ENCODE peak calls at places on chromosomes 16 and 17, in five cellular contexts. A is HCT116, X is heart left ventricle, F is testis, L is stomach. T is an unnamed sample.

GRCh38 chr17:55576237-55576998 is 65.2 kb upstream of the SMIM36 start:
- DNase-seq in A (peak; percentile 15), X (peak; percentile 46), F (no peak), L (no peak), T (no peak)

GRCh38 chr16:89696598-89697128 is 4.8 kb downstream of the SPATA2L start:
- DNase-seq in A (no peak), X (no peak), F (no peak), L (no peak), T (no peak)

GRCh38 chr16:87065781-87066694 is 251.2 kb downstream of the C16orf95 start:
- DNase-seq in A (no peak), X (no peak), F (no peak), L (no peak), T (no peak)

GRCh38 chr16:84406006-84406963 is 37.9 kb downstream of the ATP2C2 start:
- DNase-seq in A (no peak), X (no peak), F (peak; percentile 34), L (no peak), T (no peak)

GRCh38 chr16:82263456-82264159 is 93.6 kb upstream of the MPHOSPH6 start:
- DNase-seq in A (peak; percentile 53), X (peak; percentile 53), F (peak; percentile 68), L (peak; percentile 68), T (peak; percentile 22)

GRCh38 chr17:39094607-39095308 is 56.7 kb downstream of the PLXDC1 start:
- DNase-seq in A (no peak), X (no peak), F (no peak), L (no peak), T (no peak)

GRCh38 chr17:67469208-67469980 is 92.3 kb downstream of the PITPNC1 start:
- DNase-seq in A (no peak), X (no peak), F (peak; percentile 62), L (no peak), T (no peak)

GRCh38 chr17:1197379-1197778 is 17.6 kb upstream of the ABR start:
- DNase-seq in A (no peak), X (no peak), F (peak; percentile 65), L (no peak), T (no peak)

GRCh38 chr16:88905563-88905962 is 39.1 kb upstream of the PABPN1L start:
- DNase-seq in A (no peak), X (no peak), F (peak; percentile 63), L (no peak), T (no peak)

GRCh38 chr16:84976644-84977400 is 34.5 kb downstream of the ZDHHC7 start:
- DNase-seq in A (no peak), X (peak; percentile 59), F (no peak), L (peak; percentile 86), T (peak; percentile 53)

GRCh38 chr17:15651583-15652110 is 32.1 kb upstream of the FBXW10B start:
- DNase-seq in A (peak; percentile 95), X (peak; percentile 98), F (peak; percentile 97), L (peak; percentile 91), T (peak; percentile 97)

GRCh38 chr17:8476741-8477140 is 41.1 kb downstream of the NDEL1 start:
- DNase-seq in A (no peak), X (no peak), F (no peak), L (no peak), T (no peak)

GRCh38 chr17:8475820-8476219 is 40.1 kb downstream of the NDEL1 start:
- DNase-seq in A (no peak), X (no peak), F (no peak), L (no peak), T (no peak)

GRCh38 chr17:8479431-8479947 is 43.8 kb downstream of the NDEL1 start:
- DNase-seq in A (no peak), X (peak; percentile 43), F (peak; percentile 89), L (no peak), T (peak; percentile 58)

GRCh38 chr17:8480011-8480976 is 44.6 kb downstream of the NDEL1 start:
- DNase-seq in A (no peak), X (no peak), F (peak; percentile 72), L (no peak), T (no peak)

GRCh38 chr17:8477653-8478441 is 42.2 kb downstream of the NDEL1 start:
- DNase-seq in A (no peak), X (no peak), F (no peak), L (no peak), T (no peak)
- H3K36me3 ChIP-seq in A (peaks cover 42% of the 10 kb centered on the region), X (peaks cover 99% of the 10 kb centered on the region), F (no peaks in the 10 kb centered on the region), L (peaks cover 95% of the 10 kb centered on the region), T (peaks cover 94% of the 10 kb centered on the region)

DNA sequence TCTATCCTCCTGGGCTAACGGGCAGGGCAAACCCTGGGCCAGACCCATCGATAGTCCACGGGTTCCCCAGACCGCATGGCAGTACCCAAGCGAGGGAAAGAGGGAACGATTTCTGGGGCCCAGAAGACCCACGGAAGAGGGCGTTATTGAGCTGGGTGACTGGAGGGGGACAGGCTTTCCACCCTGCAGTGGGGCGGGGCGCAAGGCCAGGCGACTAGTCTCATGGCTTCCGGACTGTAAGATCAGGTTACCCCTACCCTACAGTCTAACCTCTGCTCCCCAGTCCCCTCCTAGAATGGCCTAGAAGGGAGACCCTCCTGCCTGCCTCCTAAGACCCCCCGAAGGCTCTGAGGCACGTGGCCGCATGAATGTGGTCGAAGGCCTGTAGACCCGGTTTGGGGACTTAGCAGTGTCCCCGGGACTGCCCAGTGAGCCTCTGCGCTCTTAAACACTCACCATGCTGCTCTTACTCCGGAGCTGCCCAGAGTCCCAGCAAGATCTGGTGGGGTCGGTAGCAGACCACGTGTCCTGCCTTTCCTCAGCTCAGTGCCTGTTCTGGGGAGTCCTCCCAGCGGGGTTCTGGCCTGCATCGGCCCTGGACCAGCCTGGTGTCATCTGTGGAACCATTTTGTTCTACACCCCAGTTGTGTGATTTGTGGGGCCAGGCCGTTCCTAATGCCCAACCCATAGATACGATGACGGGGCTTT is 13.1 kb upstream of the AURKB start:
- DNase-seq in A (no peak), X (peak; percentile 72), F (peak; percentile 56), L (peak; percentile 67), T (peak; percentile 73)
- H3K36me3 ChIP-seq in A (peaks cover 9% of the 10 kb centered on the region), X (peaks cover 13% of the 10 kb centered on the region), F (no peaks in the 10 kb centered on the region), L (peaks cover 13% of the 10 kb centered on the region), T (peaks cover 13% of the 10 kb centered on the region)

GRCh38 chr16:66735891-66736290 is 15.5 kb downstream of the DYNC1LI2 start:
- DNase-seq in A (no peak), X (no peak), F (no peak), L (no peak), T (no peak)
- H3K36me3 ChIP-seq in A (peaks cover 46% of the 10 kb centered on the region), X (peaks cover 91% of the 10 kb centered on the region), F (no peaks in the 10 kb centered on the region), L (peaks cover 99% of the 10 kb centered on the region), T (peaks cover 75% of the 10 kb centered on the region)

GRCh38 chr16:1381655-1382406 is 30.1 kb downstream of the GNPTG start:
- DNase-seq in A (no peak), X (no peak), F (no peak), L (no peak), T (no peak)
- H3K36me3 ChIP-seq in A (no peaks in the 10 kb centered on the region), X (peaks cover 36% of the 10 kb centered on the region), F (no peaks in the 10 kb centered on the region), L (peaks cover 66% of the 10 kb centered on the region), T (peaks cover 30% of the 10 kb centered on the region)

T was measured in left ventricle myocardium inferior.